ENCODE peak calls at places on chromosomes 11 and 22, in seven cellular contexts. One of them, this sample, is unnamed. For H3K36me3, the result is how much of the 10 kb centered on the place peaks cover.

GRCh38 chr22:25482091-25482760 is 82.2 kb upstream of the GRK3 start:
- DNase-seq in BJ: no peak
- DNase-seq in H1: no peak
- DNase-seq in PC-9: no peak
- DNase-seq in cardiac muscle cell: no peak
- DNase-seq in IMR-90: no peak
- DNase-seq in left lung: no peak
- DNase-seq in this sample: no peak

GRCh38 chr11:130592056-130592455 is 143.6 kb downstream of the ADAMTS15 start:
- DNase-seq in BJ: no peak
- DNase-seq in H1: no peak
- DNase-seq in PC-9: no peak
- DNase-seq in cardiac muscle cell: peak
- DNase-seq in IMR-90: peak
- DNase-seq in left lung: no peak
- DNase-seq in this sample: no peak

GRCh38 chr22:50340157-50340879 is 2.8 kb upstream of the PPP6R2 start:
- DNase-seq in BJ: no peak
- DNase-seq in H1: no peak
- DNase-seq in PC-9: peak
- DNase-seq in cardiac muscle cell: peak
- DNase-seq in IMR-90: no peak
- DNase-seq in left lung: no peak
- DNase-seq in this sample: no peak

GRCh38 chr11:113874920-113875413 is 405 bp downstream of the USP28 start:
- DNase-seq in BJ: no peak
- DNase-seq in H1: no peak
- DNase-seq in PC-9: no peak
- DNase-seq in cardiac muscle cell: no peak
- DNase-seq in IMR-90: peak
- DNase-seq in left lung: no peak
- DNase-seq in this sample: peak

GRCh38 chr11:117332843-117333242 is 5.2 kb downstream of the CEP164 start:
- DNase-seq in BJ: no peak
- DNase-seq in H1: no peak
- DNase-seq in PC-9: no peak
- DNase-seq in cardiac muscle cell: no peak
- DNase-seq in IMR-90: no peak
- DNase-seq in left lung: no peak
- DNase-seq in this sample: no peak

GRCh38 chr11:122098223-122098980 is 17.6 kb downstream of the BLID start:
- DNase-seq in BJ: no peak
- DNase-seq in H1: no peak
- DNase-seq in PC-9: no peak
- DNase-seq in cardiac muscle cell: no peak
- DNase-seq in IMR-90: no peak
- DNase-seq in left lung: no peak
- DNase-seq in this sample: no peak

GRCh38 chr11:73461335-73461840 is 85.2 kb downstream of the RELT start:
- DNase-seq in BJ: no peak
- DNase-seq in H1: no peak
- DNase-seq in PC-9: no peak
- DNase-seq in cardiac muscle cell: no peak
- DNase-seq in IMR-90: peak
- DNase-seq in left lung: no peak
- DNase-seq in this sample: no peak

GRCh38 chr22:33539902-33540751 is 380.1 kb downstream of the LARGE1 start:
- DNase-seq in BJ: no peak
- DNase-seq in H1: no peak
- DNase-seq in PC-9: no peak
- DNase-seq in cardiac muscle cell: no peak
- DNase-seq in IMR-90: peak
- DNase-seq in left lung: peak
- DNase-seq in this sample: no peak

GRCh38 chr11:6319879-6320410 is 356 bp downstream of the CAVIN3 start:
- DNase-seq in BJ: peak
- DNase-seq in H1: no peak
- DNase-seq in PC-9: peak
- DNase-seq in cardiac muscle cell: peak
- DNase-seq in IMR-90: peak
- DNase-seq in left lung: peak
- DNase-seq in this sample: peak

GRCh38 chr11:94148189-94148588 is 19.5 kb downstream of the PANX1 start:
- DNase-seq in BJ: no peak
- DNase-seq in H1: no peak
- DNase-seq in PC-9: no peak
- DNase-seq in cardiac muscle cell: no peak
- DNase-seq in IMR-90: no peak
- DNase-seq in left lung: no peak
- DNase-seq in this sample: no peak

GRCh38 chr22:46028069-46028991 is 51.4 kb upstream of the WNT7B start:
- DNase-seq in BJ: no peak
- DNase-seq in H1: no peak
- DNase-seq in PC-9: no peak
- DNase-seq in cardiac muscle cell: no peak
- DNase-seq in IMR-90: no peak
- DNase-seq in left lung: peak
- DNase-seq in this sample: peak

GRCh38 chr11:111693224-111693937 is 72.8 kb downstream of the PPP2R1B start:
- DNase-seq in BJ: no peak
- DNase-seq in H1: no peak
- DNase-seq in PC-9: no peak
- DNase-seq in cardiac muscle cell: no peak
- DNase-seq in IMR-90: no peak
- DNase-seq in left lung: no peak
- DNase-seq in this sample: no peak

GRCh38 chr11:126355926-126356897 is 726 bp downstream of the ST3GAL4 start:
- DNase-seq in BJ: no peak
- DNase-seq in H1: peak
- DNase-seq in PC-9: no peak
- DNase-seq in cardiac muscle cell: no peak
- DNase-seq in IMR-90: no peak
- DNase-seq in left lung: peak
- DNase-seq in this sample: peak

GRCh38 chr11:27372159-27372558 is 9.1 kb upstream of the CCDC34 start:
- DNase-seq in BJ: no peak
- DNase-seq in H1: no peak
- DNase-seq in PC-9: no peak
- DNase-seq in cardiac muscle cell: no peak
- DNase-seq in IMR-90: no peak
- DNase-seq in left lung: no peak
- DNase-seq in this sample: no peak

GRCh38 chr22:23156286-23156685 is 11.0 kb downstream of the RAB36 start:
- DNase-seq in BJ: no peak
- DNase-seq in H1: no peak
- DNase-seq in PC-9: no peak
- DNase-seq in cardiac muscle cell: no peak
- DNase-seq in IMR-90: no peak
- DNase-seq in left lung: no peak
- DNase-seq in this sample: no peak

GRCh38 chr11:34323601-34324000 is 34.2 kb downstream of the ABTB2 start:
- DNase-seq in BJ: no peak
- DNase-seq in H1: no peak
- DNase-seq in PC-9: no peak
- DNase-seq in cardiac muscle cell: no peak
- DNase-seq in IMR-90: no peak
- DNase-seq in left lung: no peak
- DNase-seq in this sample: no peak

GRCh38 chr22:22110548-22111266 is 128.1 kb upstream of the TOP3B start:
- DNase-seq in BJ: no peak
- DNase-seq in H1: peak
- DNase-seq in PC-9: peak
- DNase-seq in cardiac muscle cell: peak
- DNase-seq in IMR-90: peak
- DNase-seq in left lung: no peak
- DNase-seq in this sample: no peak

GRCh38 chr11:48104562-48104924 is 112.1 kb upstream of the OR4B1 start:
- DNase-seq in BJ: no peak
- DNase-seq in H1: no peak
- DNase-seq in PC-9: no peak
- DNase-seq in cardiac muscle cell: no peak
- DNase-seq in IMR-90: no peak
- DNase-seq in left lung: no peak
- DNase-seq in this sample: no peak

GRCh38 chr11:18934195-18934808 is 4.9 kb downstream of the MRGPRX1 start:
- DNase-seq in BJ: no peak
- DNase-seq in H1: no peak
- DNase-seq in PC-9: no peak
- DNase-seq in cardiac muscle cell: no peak
- DNase-seq in IMR-90: no peak
- DNase-seq in left lung: no peak
- DNase-seq in this sample: no peak

GRCh38 chr22:43731986-43732385 is 80.1 kb downstream of the EFCAB6 start:
- DNase-seq in BJ: no peak
- DNase-seq in H1: no peak
- DNase-seq in PC-9: no peak
- DNase-seq in cardiac muscle cell: no peak
- DNase-seq in IMR-90: no peak
- DNase-seq in left lung: no peak
- DNase-seq in this sample: no peak

GRCh38 chr11:9906043-9906791 is 242.3 kb downstream of the SWAP70 start:
- DNase-seq in BJ: peak
- DNase-seq in H1: no peak
- DNase-seq in PC-9: peak
- DNase-seq in cardiac muscle cell: peak
- DNase-seq in IMR-90: peak
- DNase-seq in left lung: no peak
- DNase-seq in this sample: no peak

GRCh38 chr11:23359297-23359696 is 499.0 kb upstream of the CCDC179 start:
- DNase-seq in BJ: peak
- DNase-seq in H1: no peak
- DNase-seq in PC-9: peak
- DNase-seq in cardiac muscle cell: peak
- DNase-seq in IMR-90: peak
- DNase-seq in left lung: no peak
- DNase-seq in this sample: no peak

GRCh38 chr11:93407777-93408401 is 77.3 kb downstream of the DEUP1 start:
- DNase-seq in BJ: no peak
- DNase-seq in H1: no peak
- DNase-seq in PC-9: no peak
- DNase-seq in cardiac muscle cell: peak
- DNase-seq in IMR-90: peak
- DNase-seq in left lung: no peak
- DNase-seq in this sample: no peak

GRCh38 chr11:65500262-65501004 is 1.6 kb downstream of the MALAT1 start:
- DNase-seq in BJ: no peak
- DNase-seq in H1: no peak
- DNase-seq in PC-9: no peak
- DNase-seq in cardiac muscle cell: peak
- DNase-seq in IMR-90: peak
- DNase-seq in left lung: no peak
- DNase-seq in this sample: peak
- H3K36me3 ChIP-seq in BJ: under half
- H3K36me3 ChIP-seq in H1: under half
- H3K36me3 ChIP-seq in PC-9: half or more
- H3K36me3 ChIP-seq in cardiac muscle cell: half or more
- H3K36me3 ChIP-seq in IMR-90: under half
- H3K36me3 ChIP-seq in left lung: under half
- H3K36me3 ChIP-seq in this sample: under half

DNA sequence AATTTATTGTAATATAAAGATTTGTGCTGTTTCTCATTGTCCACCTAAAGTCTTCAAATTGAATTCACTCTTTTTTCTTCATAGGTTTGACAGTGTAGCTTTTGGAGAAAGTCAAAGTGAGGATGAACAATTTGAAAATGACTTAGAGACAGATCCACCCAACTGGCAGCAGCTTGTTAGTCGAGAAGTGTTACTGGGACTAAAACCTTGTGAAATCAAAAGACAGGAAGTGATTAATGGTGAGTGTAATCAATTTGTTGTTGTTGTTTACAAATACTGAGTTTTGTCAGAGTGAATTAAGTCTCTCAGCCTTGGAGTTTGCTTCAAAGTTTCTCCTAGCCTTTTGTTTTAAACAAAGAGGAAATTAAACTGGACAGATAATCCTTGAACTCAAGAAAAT is 53.6 kb upstream of the GRIK4 start:
- DNase-seq in BJ: no peak
- DNase-seq in H1: no peak
- DNase-seq in PC-9: no peak
- DNase-seq in cardiac muscle cell: no peak
- DNase-seq in IMR-90: no peak
- DNase-seq in left lung: no peak
- DNase-seq in this sample: no peak
- TF ChIP-seq CTCF in BJ: no peak
- TF ChIP-seq CTCF in H1: no peak
- TF ChIP-seq CTCF in PC-9: no peak
- TF ChIP-seq CTCF in cardiac muscle cell: no peak
- TF ChIP-seq CTCF in IMR-90: no peak
- TF ChIP-seq CTCF in left lung: no peak
- TF ChIP-seq CTCF in this sample: no peak

DNA sequence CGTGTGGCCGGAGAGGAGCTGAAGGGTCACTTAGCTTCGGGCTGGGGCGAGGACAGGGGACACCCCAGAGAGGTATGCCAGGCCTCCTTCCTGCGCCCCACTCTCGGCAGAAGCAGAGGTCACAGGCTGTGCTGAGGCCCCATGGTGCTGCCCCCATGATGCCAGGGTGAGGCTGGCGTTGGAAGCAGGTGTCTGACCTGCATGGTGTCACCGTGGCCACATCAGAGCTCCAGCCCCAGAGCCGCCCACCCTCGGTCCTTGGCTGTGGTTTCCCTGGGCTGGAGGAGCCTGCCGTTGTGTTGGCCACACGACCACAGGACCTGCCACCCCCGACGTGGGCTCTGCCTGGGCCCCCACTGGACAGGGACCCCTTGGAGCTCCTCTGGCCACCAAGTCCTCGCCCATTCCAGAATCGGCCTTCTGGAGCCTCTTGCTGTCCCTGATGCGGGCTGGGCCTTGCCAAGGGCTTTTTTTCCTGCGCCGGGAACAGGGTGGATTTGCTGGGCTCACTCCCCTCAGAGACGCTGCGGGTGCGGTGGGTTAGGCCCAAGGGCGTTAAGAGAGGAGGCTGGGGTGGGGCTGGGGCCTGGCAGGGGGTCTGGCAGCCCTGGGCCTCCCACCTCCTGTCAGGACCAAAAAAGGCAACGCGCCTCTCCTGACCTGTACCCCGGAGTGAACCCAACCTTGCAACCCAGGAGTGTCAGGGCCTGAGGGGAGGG is 8.2 kb upstream of the TSSC4 start:
- DNase-seq in BJ: no peak
- DNase-seq in H1: no peak
- DNase-seq in PC-9: no peak
- DNase-seq in cardiac muscle cell: no peak
- DNase-seq in IMR-90: no peak
- DNase-seq in left lung: no peak
- DNase-seq in this sample: no peak
- H3K36me3 ChIP-seq in BJ: half or more
- H3K36me3 ChIP-seq in H1: under half
- H3K36me3 ChIP-seq in PC-9: under half
- H3K36me3 ChIP-seq in cardiac muscle cell: under half
- H3K36me3 ChIP-seq in IMR-90: half or more
- H3K36me3 ChIP-seq in left lung: under half
- H3K36me3 ChIP-seq in this sample: half or more

DNA sequence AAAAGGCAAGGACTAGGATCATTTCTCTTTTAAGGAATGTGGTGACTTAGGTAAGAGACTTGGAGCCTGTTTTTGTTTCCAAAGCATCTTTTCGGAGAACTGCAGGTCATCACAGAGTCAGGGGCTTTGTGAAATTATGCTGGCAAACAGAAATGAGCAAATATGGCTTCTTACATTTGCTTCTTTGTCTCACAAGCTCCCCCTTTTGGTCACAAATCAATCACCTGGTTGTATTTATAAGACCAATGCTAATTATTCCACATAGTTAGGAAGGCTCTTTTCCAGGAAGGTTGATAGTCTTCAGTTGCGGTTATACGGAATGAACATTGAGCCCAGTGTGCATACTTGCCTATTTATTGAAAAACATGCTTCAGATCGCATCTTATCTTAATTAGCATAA is 34.6 kb upstream of the CEP126 start:
- DNase-seq in BJ: no peak
- DNase-seq in H1: no peak
- DNase-seq in PC-9: no peak
- DNase-seq in cardiac muscle cell: peak
- DNase-seq in IMR-90: peak
- DNase-seq in left lung: no peak
- DNase-seq in this sample: no peak
- TF ChIP-seq CTCF in BJ: peak
- TF ChIP-seq CTCF in H1: peak
- TF ChIP-seq CTCF in PC-9: peak
- TF ChIP-seq CTCF in cardiac muscle cell: peak
- TF ChIP-seq CTCF in IMR-90: peak
- TF ChIP-seq CTCF in left lung: peak
- TF ChIP-seq CTCF in this sample: no peak

This sample was measured in suprapubic skin.